ENCODE peak calls at places on chromosome 17, in ten cellular contexts. C, T, X, N, S, Z, H, R, I and E are unnamed samples.
A peak's percentile ranks its signal among the peaks of the same experiment; 100 is the strongest.

GRCh38 chr17:35236821-35237220 is 6.1 kb upstream of the SLFN5 start:
- DNase-seq in N (no peak), S (no peak), H (no peak), I (no peak), X (peak; percentile 70), Z (no peak), R (no peak), C (no peak), T (no peak), E (no peak)

GRCh38 chr17:18992454-18993130 is 12.0 kb downstream of the FAM83G start:
- DNase-seq in Z (no peak), T (no peak), X (no peak), H (no peak), C (peak; percentile 78), I (no peak), N (no peak), S (no peak), R (no peak), E (no peak)

GRCh38 chr17:27511154-27511553 is 54.9 kb downstream of the KSR1 start:
- DNase-seq in N (no peak), H (no peak), T (no peak), X (no peak), I (no peak), Z (no peak), S (no peak), R (no peak), C (no peak), E (no peak)

GRCh38 chr17:2965621-2966275 is 97.7 kb downstream of the OR1D5 start:
- DNase-seq in N (no peak), R (peak; percentile 83), S (no peak), H (no peak), T (peak; percentile 79), C (no peak), Z (peak; percentile 47), I (no peak), X (peak; percentile 70), E (peak; percentile 70)

GRCh38 chr17:79294459-79295071 is 219.9 kb downstream of the ENGASE start:
- DNase-seq in R (peak; percentile 35), I (peak; percentile 48), Z (peak; percentile 66), S (peak; percentile 78), C (no peak), X (peak; percentile 34), H (peak; percentile 60), T (peak; percentile 57), N (peak; percentile 62), E (peak; percentile 26)

GRCh38 chr17:67717192-67717623 is 528 bp upstream of the NOL11 start:
- DNase-seq in X (no peak), C (no peak), N (no peak), T (no peak), Z (no peak), R (peak; percentile 9), I (no peak), S (no peak), H (no peak), E (no peak)

GRCh38 chr17:74008196-74008595 is 195.3 kb upstream of the RPL38 start:
- DNase-seq in X (no peak), C (no peak), R (no peak), T (no peak), Z (no peak), S (no peak), N (no peak), I (no peak), H (no peak), E (no peak)

GRCh38 chr17:56754523-56755208 is 79.1 kb downstream of the C17orf67 start:
- DNase-seq in I (no peak), H (no peak), X (peak; percentile 28), T (no peak), S (no peak), R (no peak), C (no peak), N (no peak), Z (no peak), E (peak; percentile 45)

GRCh38 chr17:50533720-50534148 is 1.2 kb downstream of the EPN3 start:
- DNase-seq in Z (peak; percentile 85), C (no peak), T (peak; percentile 97), R (peak; percentile 66), N (peak; percentile 61), I (peak; percentile 89), X (peak; percentile 41), H (peak; percentile 79), S (no peak), E (peak; percentile 9)

GRCh38 chr17:39410279-39410678 is 8.9 kb upstream of the FBXL20 start:
- DNase-seq in R (no peak), H (no peak), S (no peak), I (no peak), C (no peak), T (no peak), Z (no peak), X (no peak), N (no peak), E (no peak)
- H3K36me3 ChIP-seq in R (peaks cover 23% of the 10 kb centered on the region), H (no peaks in the 10 kb centered on the region), S (peaks cover 98% of the 10 kb centered on the region), I (no peaks in the 10 kb centered on the region), C (peaks cover 33% of the 10 kb centered on the region), T (peaks cover 57% of the 10 kb centered on the region), Z (peaks cover 28% of the 10 kb centered on the region), X (peaks cover 17% of the 10 kb centered on the region), N (peaks cover 96% of the 10 kb centered on the region), E (peaks cover 67% of the 10 kb centered on the region)

GRCh38 chr17:61825448-61826137 is 37.7 kb downstream of the BRIP1 start:
- DNase-seq in S (no peak), T (no peak), C (no peak), I (no peak), Z (no peak), X (no peak), H (no peak), N (no peak), R (no peak), E (no peak)

GRCh38 chr17:61817452-61817851 is 45.9 kb downstream of the BRIP1 start:
- DNase-seq in T (no peak), R (no peak), I (no peak), C (no peak), S (no peak), H (no peak), N (no peak), X (no peak), Z (no peak), E (no peak)

GRCh38 chr17:61821655-61822054 is 41.7 kb downstream of the BRIP1 start:
- DNase-seq in T (no peak), H (no peak), Z (no peak), R (no peak), C (no peak), S (no peak), I (no peak), N (no peak), X (no peak), E (no peak)

GRCh38 chr17:61818225-61818624 is 45.1 kb downstream of the BRIP1 start:
- DNase-seq in S (no peak), X (no peak), T (no peak), I (no peak), N (no peak), Z (no peak), R (no peak), C (no peak), H (no peak), E (no peak)

GRCh38 chr17:61822326-61823285 is 40.7 kb downstream of the BRIP1 start:
- DNase-seq in N (no peak), I (no peak), T (no peak), H (no peak), R (no peak), Z (no peak), S (no peak), X (no peak), C (no peak), E (no peak)
- H3K36me3 ChIP-seq in N (no peaks in the 10 kb centered on the region), I (no peaks in the 10 kb centered on the region), T (no peaks in the 10 kb centered on the region), H (no peaks in the 10 kb centered on the region), R (no peaks in the 10 kb centered on the region), Z (no peaks in the 10 kb centered on the region), S (no peaks in the 10 kb centered on the region), X (no peaks in the 10 kb centered on the region), C (no peaks in the 10 kb centered on the region), E (no peaks in the 10 kb centered on the region)

DNA sequence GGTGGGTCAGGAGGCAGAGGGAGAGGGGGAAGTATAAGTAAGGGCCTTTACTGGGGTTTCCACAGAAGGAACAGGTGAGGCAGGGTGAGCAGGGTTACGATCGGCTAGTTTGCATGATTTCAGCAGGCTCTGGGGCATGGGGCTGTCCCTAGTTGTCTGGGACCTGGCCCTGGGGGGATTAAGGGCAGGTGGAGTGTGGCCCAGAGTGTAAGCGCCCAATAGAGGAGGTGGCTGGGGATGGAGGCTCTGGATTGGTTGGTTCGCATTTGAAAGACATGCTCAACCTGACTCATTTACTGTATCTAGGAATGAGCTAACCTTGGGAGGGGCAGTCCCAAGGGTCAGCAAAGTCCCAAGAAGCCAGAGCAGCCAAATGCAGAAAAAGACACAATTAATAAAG is 230.3 kb downstream of the MAP2K4 start:
- DNase-seq in C (no peak), H (no peak), R (no peak), X (no peak), T (no peak), S (no peak), N (no peak), I (no peak), Z (no peak), E (no peak)
- H3K36me3 ChIP-seq in C (no peaks in the 10 kb centered on the region), H (no peaks in the 10 kb centered on the region), R (no peaks in the 10 kb centered on the region), X (no peaks in the 10 kb centered on the region), T (no peaks in the 10 kb centered on the region), S (no peaks in the 10 kb centered on the region), N (no peaks in the 10 kb centered on the region), I (no peaks in the 10 kb centered on the region), Z (no peaks in the 10 kb centered on the region), E (no peaks in the 10 kb centered on the region)

GRCh38 chr17:82247856-82248671 is 19.2 kb downstream of the SLC16A3 start:
- DNase-seq in Z (no peak), I (peak; percentile 11), H (no peak), C (peak; percentile 23), X (no peak), N (no peak), T (no peak), S (peak; percentile 51), R (no peak), E (no peak)

GRCh38 chr17:82250868-82251500 is 22.1 kb downstream of the SLC16A3 start:
- DNase-seq in R (no peak), X (no peak), Z (no peak), I (peak; percentile 11), C (peak; percentile 14), T (no peak), N (no peak), S (peak; percentile 41), H (no peak), E (no peak)

GRCh38 chr17:82248815-82249638 is 20.2 kb downstream of the SLC16A3 start:
- DNase-seq in H (no peak), T (no peak), Z (no peak), X (no peak), R (no peak), S (peak; percentile 56), C (peak; percentile 17), N (no peak), I (peak; percentile 14), E (no peak)

GRCh38 chr17:82252511-82253178 is 20.9 kb downstream of the CSNK1D start:
- DNase-seq in C (peak; percentile 21), S (peak; percentile 42), T (no peak), Z (no peak), N (no peak), I (peak; percentile 13), R (no peak), H (no peak), X (no peak), E (no peak)

DNA sequence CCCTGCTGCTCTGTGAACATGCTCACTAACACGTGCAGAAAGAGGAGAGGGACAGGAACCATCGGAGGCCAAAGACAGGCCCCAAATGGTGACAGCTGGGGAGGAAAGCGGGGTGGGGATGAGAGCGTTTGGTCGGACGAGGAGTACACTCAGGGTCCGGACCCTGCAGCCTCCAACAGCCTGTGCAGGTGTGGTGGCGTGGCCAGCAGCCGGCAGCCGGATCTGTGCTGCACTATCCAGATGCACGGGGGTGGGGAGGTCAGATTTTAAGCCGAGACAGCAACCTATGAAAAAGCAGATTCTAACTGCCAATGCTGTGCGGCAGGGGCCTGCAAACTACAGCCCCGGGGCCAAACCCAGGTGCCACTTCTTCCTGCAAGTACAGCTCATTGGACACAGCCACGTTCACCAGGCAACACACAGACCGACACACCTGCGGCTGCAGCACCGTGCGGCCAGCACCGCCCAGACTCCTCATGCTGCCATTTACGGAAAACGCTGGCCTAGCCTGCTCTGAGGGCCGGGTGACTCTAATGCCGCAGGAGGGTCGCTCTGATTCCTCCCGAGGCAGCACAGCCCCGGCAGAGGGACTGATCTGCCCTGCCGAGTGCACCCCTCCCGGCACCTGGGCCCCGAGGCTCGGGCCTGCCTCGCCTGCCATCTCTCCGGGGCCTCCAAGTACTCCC is 21.2 kb downstream of the SLC16A3 start:
- DNase-seq in S (peak; percentile 38), N (no peak), X (no peak), R (no peak), Z (no peak), I (peak; percentile 15), H (no peak), T (no peak), C (no peak), E (no peak)
- H3K36me3 ChIP-seq in S (peaks cover 85% of the 10 kb centered on the region), N (peaks cover 87% of the 10 kb centered on the region), X (peaks cover 61% of the 10 kb centered on the region), R (peaks cover 70% of the 10 kb centered on the region), Z (peaks cover 73% of the 10 kb centered on the region), I (no peaks in the 10 kb centered on the region), H (peaks cover 4% of the 10 kb centered on the region), T (peaks cover 97% of the 10 kb centered on the region), C (peaks cover 83% of the 10 kb centered on the region), E (peaks cover 85% of the 10 kb centered on the region)